ENCODE peak calls at places on chromosome 20, in four cellular contexts. F is activated CD8-positive, alpha-beta memory T cell treated with anti-CD3 and anti-CD28 coated beads for 1 hour; E is stimulated activated CD8-positive, alpha-beta memory T cell treated with anti-CD3 and anti-CD28 coated beads, Interleukin-2, amount 100 ng/mL, for 1 hour; Y is NCI-H345. U is an unnamed sample.
A peak's percentile ranks its signal among the peaks of the same experiment; 100 is the strongest.

GRCh38 chr20:52105573-52106422 is 85.8 kb downstream of the ZFP64 start:
- DNase-seq in F (no peak), E (no peak), Y (peak; percentile 23), U (no peak)

GRCh38 chr20:31605902-31606677 is 1.0 kb downstream of the ID1 start:
- DNase-seq in F (no peak), E (no peak), Y (peak; percentile 47), U (no peak)

GRCh38 chr20:57801581-57801980 is 91.8 kb upstream of the PMEPA1 start:
- DNase-seq in F (no peak), E (no peak), Y (no peak), U (no peak)

GRCh38 chr20:9353180-9353915 is 161.0 kb upstream of the LAMP5 start:
- DNase-seq in F (no peak), E (no peak), Y (no peak), U (no peak)

GRCh38 chr20:32521780-32522524 is 63.2 kb downstream of the NOL4L start:
- DNase-seq in F (peak; percentile 56), E (peak; percentile 43), Y (peak; percentile 78), U (peak; percentile 72)

GRCh38 chr20:18397090-18397489 is 69.7 kb downstream of the DZANK1 start:
- DNase-seq in F (no peak), E (no peak), Y (no peak), U (no peak)

GRCh38 chr20:37992802-37993538 is 40.3 kb downstream of the TTI1 start:
- DNase-seq in F (no peak), E (no peak), Y (peak; percentile 22), U (peak; percentile 45)

GRCh38 chr20:15185913-15186312 is 848.5 kb upstream of the FLRT3 start:
- DNase-seq in F (no peak), E (no peak), Y (no peak), U (no peak)

GRCh38 chr20:54122189-54122588 is 51.6 kb downstream of the CYP24A1 start:
- DNase-seq in F (no peak), E (no peak), Y (no peak), U (no peak)

GRCh38 chr20:14888172-14888571 is 550.8 kb upstream of the FLRT3 start:
- DNase-seq in F (no peak), E (no peak), Y (no peak), U (no peak)

GRCh38 chr20:22555791-22556564 is 28.4 kb downstream of the FOXA2 start:
- DNase-seq in F (no peak), E (no peak), Y (no peak), U (no peak)

GRCh38 chr20:6708010-6708409 is 59.5 kb upstream of the BMP2 start:
- DNase-seq in F (no peak), E (no peak), Y (no peak), U (no peak)

GRCh38 chr20:12030470-12030869 is 112.8 kb downstream of the BTBD3 start:
- DNase-seq in F (no peak), E (no peak), Y (peak; percentile 74), U (no peak)

GRCh38 chr20:20023395-20023794 is 6.2 kb downstream of the NAA20 start:
- DNase-seq in F (no peak), E (no peak), Y (no peak), U (no peak)

GRCh38 chr20:53291548-53291947 is 302.1 kb downstream of the ZNF217 start:
- DNase-seq in F (no peak), E (no peak), Y (no peak), U (no peak)

GRCh38 chr20:478010-478948 is 15.9 kb upstream of the TBC1D20 start:
- DNase-seq in F (no peak), E (no peak), Y (no peak), U (no peak)

GRCh38 chr20:17499041-17499440 is 32.1 kb downstream of the BFSP1 start:
- DNase-seq in F (no peak), E (no peak), Y (no peak), U (no peak)

GRCh38 chr20:5261763-5262162 is 55.0 kb downstream of the PROKR2 start:
- DNase-seq in F (no peak), E (no peak), Y (no peak), U (no peak)

GRCh38 chr20:44637490-44638372 is 13.8 kb downstream of the ADA start:
- DNase-seq in F (no peak), E (no peak), Y (no peak), U (no peak)

GRCh38 chr20:9963029-9963428 is 71.8 kb upstream of the ANKEF1 start:
- DNase-seq in F (no peak), E (no peak), Y (no peak), U (no peak)

GRCh38 chr20:13681248-13682125 is 42.8 kb upstream of the TASP1 start:
- DNase-seq in F (no peak), E (no peak), Y (no peak), U (no peak)

GRCh38 chr20:56359212-56360132 is 698 bp downstream of the FAM210B start:
- DNase-seq in F (no peak), E (no peak), Y (peak; percentile 59), U (no peak)

GRCh38 chr20:56400001-56400640 is 7.7 kb downstream of the CSTF1 start:
- DNase-seq in F (peak; percentile 32), E (peak; percentile 51), Y (peak; percentile 55), U (no peak)

GRCh38 chr20:59051666-59052065 is 9.1 kb upstream of the PRELID3B start:
- DNase-seq in F (no peak), E (no peak), Y (no peak), U (no peak)

GRCh38 chr20:50294164-50295088 is 103.8 kb downstream of the CEBPB start:
- DNase-seq in F (no peak), E (no peak), Y (no peak), U (no peak)

GRCh38 chr20:48877299-48877698 is 44.2 kb upstream of the ARFGEF2 start:
- DNase-seq in F (no peak), E (no peak), Y (no peak), U (no peak)

GRCh38 chr20:19633985-19634384 is 124.1 kb upstream of the RIN2 start:
- DNase-seq in F (no peak), E (no peak), Y (no peak), U (no peak)

GRCh38 chr20:17964632-17965031 is 4.0 kb downstream of the SNX5 start:
- DNase-seq in F (no peak), E (no peak), Y (no peak), U (no peak)